ENCODE peak calls at places on chromosomes 16 and 17, in four cellular contexts. One of them, this sample, is unnamed.

GRCh38 chr16:24151482-24151939 is 104.6 kb upstream of the CACNG3 start:
- DNase-seq in brain microvascular endothelial cell: no peak
- DNase-seq in CD4-positive, alpha-beta T cell: no peak
- DNase-seq in Caco-2: no peak
- DNase-seq in this sample: no peak

GRCh38 chr17:42019509-42020404 is at the start of gene NKIRAS2:
- DNase-seq in brain microvascular endothelial cell: peak; percentile 89
- DNase-seq in CD4-positive, alpha-beta T cell: peak; percentile 88
- DNase-seq in Caco-2: peak; percentile 97
- DNase-seq in this sample: peak; percentile 94

GRCh38 chr17:5592382-5592781 is 8.1 kb upstream of the NLRP1 start:
- DNase-seq in brain microvascular endothelial cell: no peak
- DNase-seq in CD4-positive, alpha-beta T cell: no peak
- DNase-seq in Caco-2: no peak
- DNase-seq in this sample: peak; percentile 59

GRCh38 chr17:65228734-65229390 is 91.7 kb downstream of the RGS9 start:
- DNase-seq in brain microvascular endothelial cell: no peak
- DNase-seq in CD4-positive, alpha-beta T cell: no peak
- DNase-seq in Caco-2: no peak
- DNase-seq in this sample: no peak

GRCh38 chr16:74999683-75000480 is 1.1 kb downstream of the ZNRF1 start:
- DNase-seq in brain microvascular endothelial cell: no peak
- DNase-seq in CD4-positive, alpha-beta T cell: peak; percentile 55
- DNase-seq in Caco-2: peak; percentile 74
- DNase-seq in this sample: no peak

GRCh38 chr16:57186630-57187507 is 740 bp downstream of the RSPRY1 start:
- DNase-seq in brain microvascular endothelial cell: peak; percentile 6
- DNase-seq in CD4-positive, alpha-beta T cell: no peak
- DNase-seq in Caco-2: peak; percentile 54
- DNase-seq in this sample: no peak

GRCh38 chr17:48051706-48052486 is 3.7 kb downstream of the NFE2L1 start:
- DNase-seq in brain microvascular endothelial cell: peak; percentile 95
- DNase-seq in CD4-positive, alpha-beta T cell: no peak
- DNase-seq in Caco-2: no peak
- DNase-seq in this sample: no peak

GRCh38 chr17:79777166-79777843 is 643 bp upstream of the CBX2 start:
- DNase-seq in brain microvascular endothelial cell: peak; percentile 9
- DNase-seq in CD4-positive, alpha-beta T cell: no peak
- DNase-seq in Caco-2: peak; percentile 81
- DNase-seq in this sample: no peak

GRCh38 chr17:74449773-74450172 is 16.7 kb upstream of the CD300A start:
- DNase-seq in brain microvascular endothelial cell: no peak
- DNase-seq in CD4-positive, alpha-beta T cell: no peak
- DNase-seq in Caco-2: no peak
- DNase-seq in this sample: no peak

GRCh38 chr16:919658-920631 is 50.8 kb downstream of the LMF1 start:
- DNase-seq in brain microvascular endothelial cell: peak; percentile 50
- DNase-seq in CD4-positive, alpha-beta T cell: no peak
- DNase-seq in Caco-2: no peak
- DNase-seq in this sample: no peak

GRCh38 chr16:31032736-31033708 is at the start of gene STX4:
- DNase-seq in brain microvascular endothelial cell: peak; percentile 97
- DNase-seq in CD4-positive, alpha-beta T cell: peak; percentile 96
- DNase-seq in Caco-2: peak; percentile 93
- DNase-seq in this sample: peak; percentile 81

GRCh38 chr16:31253642-31254045 is 6.1 kb upstream of the ITGAM start:
- DNase-seq in brain microvascular endothelial cell: no peak
- DNase-seq in CD4-positive, alpha-beta T cell: no peak
- DNase-seq in Caco-2: peak; percentile 48
- DNase-seq in this sample: no peak

GRCh38 chr17:79003661-79004411 is 5.7 kb downstream of the CANT1 start:
- DNase-seq in brain microvascular endothelial cell: no peak
- DNase-seq in CD4-positive, alpha-beta T cell: no peak
- DNase-seq in Caco-2: peak; percentile 26
- DNase-seq in this sample: no peak

GRCh38 chr16:24685539-24686432 is 43.7 kb upstream of the TNRC6A start:
- DNase-seq in brain microvascular endothelial cell: peak; percentile 85
- DNase-seq in CD4-positive, alpha-beta T cell: no peak
- DNase-seq in Caco-2: peak; percentile 76
- DNase-seq in this sample: no peak

DNA sequence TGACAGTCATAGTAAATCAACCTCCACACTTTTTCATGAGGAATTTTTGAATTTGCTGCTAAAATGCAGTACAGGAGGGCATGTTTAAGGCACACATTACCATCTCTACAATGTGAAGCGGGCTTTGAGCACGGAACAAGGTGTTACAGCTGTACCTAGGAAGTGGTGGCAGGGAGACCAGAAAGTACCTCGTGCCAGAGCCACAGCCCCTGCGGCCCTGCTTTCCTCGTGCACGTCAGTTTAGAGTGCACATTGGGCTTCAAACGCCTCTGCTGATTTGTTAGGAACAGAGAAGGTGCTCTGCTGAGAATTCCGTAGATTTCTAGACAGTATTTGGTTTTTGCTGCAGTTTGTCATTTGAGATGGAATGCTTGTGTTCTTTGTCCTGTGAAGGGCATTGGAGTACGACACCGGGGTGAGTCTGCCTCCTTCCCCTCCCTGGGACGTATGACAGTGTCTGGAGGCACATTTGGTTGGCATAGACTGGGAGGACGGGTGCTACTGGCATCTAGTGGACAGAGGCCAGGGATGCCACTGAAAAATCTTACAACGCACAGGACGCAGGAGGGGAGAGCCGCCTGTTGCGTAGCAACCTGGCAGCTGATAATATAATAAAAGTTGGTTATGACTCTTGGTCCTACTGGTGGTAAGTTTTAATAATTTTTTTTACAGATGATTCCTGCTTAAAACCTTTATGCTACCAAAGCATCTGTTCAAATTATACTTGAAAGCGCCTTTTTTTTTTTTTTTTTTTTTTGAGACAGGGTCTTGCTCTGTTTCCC is 9.1 kb downstream of the FOXK2 start:
- DNase-seq in brain microvascular endothelial cell: peak; percentile 33
- DNase-seq in CD4-positive, alpha-beta T cell: no peak
- DNase-seq in Caco-2: no peak
- DNase-seq in this sample: no peak
- TF ChIP-seq CTCF in brain microvascular endothelial cell: peak; percentile 68
- TF ChIP-seq CTCF in CD4-positive, alpha-beta T cell: no peak
- TF ChIP-seq CTCF in Caco-2: peak; percentile 10
- TF ChIP-seq CTCF in this sample: peak; percentile 20

GRCh38 chr17:56305017-56305416 is 151.7 kb downstream of the ANKFN1 start:
- DNase-seq in brain microvascular endothelial cell: no peak
- DNase-seq in CD4-positive, alpha-beta T cell: no peak
- DNase-seq in Caco-2: no peak
- DNase-seq in this sample: no peak
- TF ChIP-seq CTCF in brain microvascular endothelial cell: no peak
- TF ChIP-seq CTCF in CD4-positive, alpha-beta T cell: no peak
- TF ChIP-seq CTCF in Caco-2: no peak
- TF ChIP-seq CTCF in this sample: no peak

GRCh38 chr17:44221862-44222111 is 2.3 kb upstream of the UBTF start:
- DNase-seq in brain microvascular endothelial cell: no peak
- DNase-seq in CD4-positive, alpha-beta T cell: no peak
- DNase-seq in Caco-2: no peak
- DNase-seq in this sample: no peak

GRCh38 chr17:44221072-44221861 is 1.8 kb upstream of the UBTF start:
- DNase-seq in brain microvascular endothelial cell: peak; percentile 73
- DNase-seq in CD4-positive, alpha-beta T cell: peak; percentile 55
- DNase-seq in Caco-2: peak; percentile 77
- DNase-seq in this sample: no peak

GRCh38 chr17:44219636-44220210 is at the start of gene UBTF:
- DNase-seq in brain microvascular endothelial cell: peak; percentile 36
- DNase-seq in CD4-positive, alpha-beta T cell: peak; percentile 69
- DNase-seq in Caco-2: peak; percentile 62
- DNase-seq in this sample: no peak

GRCh38 chr17:44219126-44219635 is 294 bp downstream of the UBTF start:
- DNase-seq in brain microvascular endothelial cell: no peak
- DNase-seq in CD4-positive, alpha-beta T cell: peak; percentile 64
- DNase-seq in Caco-2: no peak
- DNase-seq in this sample: no peak

GRCh38 chr17:44220211-44221071 is 966 bp upstream of the UBTF start:
- DNase-seq in brain microvascular endothelial cell: no peak
- DNase-seq in CD4-positive, alpha-beta T cell: peak; percentile 47
- DNase-seq in Caco-2: no peak
- DNase-seq in this sample: no peak
- TF ChIP-seq CTCF in brain microvascular endothelial cell: no peak
- TF ChIP-seq CTCF in CD4-positive, alpha-beta T cell: no peak
- TF ChIP-seq CTCF in Caco-2: no peak
- TF ChIP-seq CTCF in this sample: no peak

DNA sequence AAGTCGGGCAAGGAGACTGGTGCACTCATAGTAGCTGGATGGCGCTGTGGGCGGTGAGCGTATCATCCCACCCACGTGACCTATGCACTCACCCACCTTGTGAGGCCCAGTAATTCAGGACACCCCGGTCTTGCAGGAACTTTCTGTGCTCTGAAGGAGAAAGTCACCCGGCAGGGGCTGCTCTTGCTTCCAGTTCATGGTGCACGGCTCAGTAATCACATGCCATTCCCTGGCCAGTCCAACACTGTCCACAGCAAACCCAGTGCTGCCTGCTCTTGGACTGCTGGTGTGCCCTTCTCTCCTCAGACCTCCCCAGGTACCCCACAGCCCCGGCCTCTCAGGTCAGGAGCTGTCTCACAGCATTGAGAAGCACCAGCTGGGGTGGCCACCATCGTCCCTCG is 16.4 kb upstream of the RHBDF2 start:
- DNase-seq in brain microvascular endothelial cell: no peak
- DNase-seq in CD4-positive, alpha-beta T cell: no peak
- DNase-seq in Caco-2: no peak
- DNase-seq in this sample: no peak
- TF ChIP-seq CTCF in brain microvascular endothelial cell: peak; percentile 11
- TF ChIP-seq CTCF in CD4-positive, alpha-beta T cell: no peak
- TF ChIP-seq CTCF in Caco-2: no peak
- TF ChIP-seq CTCF in this sample: no peak